ENCODE peak calls at places on chromosomes 4 and X, in nine cellular contexts. D is IMR-90; A is GM13976; K is effector memory CD4-positive, alpha-beta T cell; Z is dermis microvascular lymphatic vessel endothelial cell; R is hippocampal formation; I is glutamatergic neuron; L is AG08396; O is B cell. G is an unnamed sample.

GRCh38 chr4:2462218-2462991 is 6.5 kb upstream of the RNF4 start:
- DNase-seq in D (peak; percentile 76), A (peak; percentile 89), K (peak; percentile 52), Z (peak; percentile 48), R (peak; percentile 70), I (peak; percentile 84), L (peak; percentile 92), O (peak; percentile 57), G (peak; percentile 64)

GRCh38 chr4:82756061-82756460 is 42.5 kb downstream of the SCD5 start:
- DNase-seq in D (no peak), A (no peak), K (no peak), Z (no peak), R (no peak), I (no peak), L (no peak), O (no peak), G (no peak)

GRCh38 chr4:165207431-165208321 is at the start of gene KLHL2:
- DNase-seq in D (peak; percentile 74), A (peak; percentile 91), K (peak; percentile 58), Z (peak; percentile 42), R (peak; percentile 81), I (peak; percentile 84), L (peak; percentile 92), O (peak; percentile 79), G (peak; percentile 72)

GRCh38 chrX:130108647-130109428 is 1.5 kb downstream of the ELF4 start:
- DNase-seq in D (no peak), A (peak; percentile 72), K (no peak), Z (no peak), R (no peak), I (no peak), L (peak; percentile 43), O (peak; percentile 46), G (peak; percentile 18)

GRCh38 chr4:78645853-78646757 is 94.5 kb downstream of the ANXA3 start:
- DNase-seq in D (peak; percentile 96), A (no peak), K (no peak), Z (peak; percentile 88), R (peak; percentile 76), I (no peak), L (peak; percentile 58), O (no peak), G (peak; percentile 94)

GRCh38 chrX:124033821-124034220 is 72.3 kb downstream of the STAG2 start:
- DNase-seq in D (peak; percentile 61), A (no peak), K (no peak), Z (no peak), R (no peak), I (no peak), L (peak; percentile 2), O (no peak), G (no peak)

GRCh38 chr4:144399927-144400326 is 246.0 kb upstream of the HHIP start:
- DNase-seq in D (peak; percentile 55), A (no peak), K (no peak), Z (no peak), R (no peak), I (no peak), L (peak; percentile 5), O (no peak), G (peak; percentile 45)

GRCh38 chr4:128810331-128810870 is 901 bp downstream of the JADE1 start:
- DNase-seq in D (peak; percentile 46), A (peak; percentile 45), K (no peak), Z (peak; percentile 43), R (no peak), I (no peak), L (peak; percentile 44), O (no peak), G (no peak)

GRCh38 chr4:155999743-156000142 is 46.1 kb upstream of the CTSO start:
- DNase-seq in D (no peak), A (peak; percentile 22), K (no peak), Z (no peak), R (no peak), I (peak; percentile 84), L (peak; percentile 3), O (no peak), G (no peak)

GRCh38 chr4:112889619-112890294 is 159.7 kb upstream of the ANK2 start:
- DNase-seq in D (peak; percentile 6), A (no peak), K (no peak), Z (no peak), R (peak; percentile 67), I (no peak), L (no peak), O (no peak), G (peak; percentile 16)

GRCh38 chr4:99185581-99185980 is 33.5 kb downstream of the ADH6 start:
- DNase-seq in D (no peak), A (no peak), K (no peak), Z (no peak), R (no peak), I (no peak), L (no peak), O (no peak), G (no peak)

GRCh38 chr4:29277381-29277780 is 1442.8 kb upstream of the PCDH7 start:
- DNase-seq in D (peak; percentile 68), A (no peak), K (no peak), Z (no peak), R (no peak), I (no peak), L (no peak), O (no peak), G (no peak)

GRCh38 chr4:170051402-170051801 is 25.2 kb upstream of the MFAP3L start:
- DNase-seq in D (no peak), A (no peak), K (no peak), Z (no peak), R (no peak), I (no peak), L (no peak), O (no peak), G (no peak)

GRCh38 chrX:132665676-132666075 is 176.8 kb upstream of the MBNL3 start:
- DNase-seq in D (no peak), A (no peak), K (no peak), Z (no peak), R (peak; percentile 6), I (no peak), L (no peak), O (no peak), G (no peak)

GRCh38 chr4:33802578-33802977 is 2441.7 kb downstream of the ARAP2 start:
- DNase-seq in D (no peak), A (no peak), K (no peak), Z (no peak), R (no peak), I (no peak), L (no peak), O (no peak), G (no peak)

GRCh38 chr4:28062562-28062961 is 1201.9 kb downstream of the STIM2 start:
- DNase-seq in D (no peak), A (no peak), K (no peak), Z (no peak), R (no peak), I (no peak), L (no peak), O (no peak), G (no peak)

GRCh38 chr4:120977435-120977997 is 55.0 kb upstream of the PRDM5 start:
- DNase-seq in D (peak; percentile 70), A (peak; percentile 24), K (no peak), Z (peak; percentile 7), R (no peak), I (no peak), L (peak; percentile 50), O (no peak), G (peak; percentile 48)

GRCh38 chrX:154540897-154541535 is 5.6 kb downstream of the G6PD start:
- DNase-seq in D (no peak), A (no peak), K (no peak), Z (no peak), R (no peak), I (no peak), L (no peak), O (no peak), G (no peak)

GRCh38 chrX:41412261-41413167 is 34.6 kb upstream of the NYX start:
- DNase-seq in D (no peak), A (no peak), K (no peak), Z (peak; percentile 26), R (no peak), I (no peak), L (no peak), O (no peak), G (no peak)

GRCh38 chrX:87006561-87006960 is 511.0 kb upstream of the KLHL4 start:
- DNase-seq in D (no peak), A (no peak), K (no peak), Z (no peak), R (no peak), I (no peak), L (no peak), O (no peak), G (no peak)

GRCh38 chr4:74682567-74683359 is 111.6 kb downstream of the BTC start:
- DNase-seq in D (peak; percentile 95), A (no peak), K (no peak), Z (no peak), R (no peak), I (no peak), L (peak; percentile 56), O (no peak), G (peak; percentile 95)

GRCh38 chr4:3477750-3478430 is 14.8 kb downstream of the DOK7 start:
- DNase-seq in D (no peak), A (no peak), K (no peak), Z (no peak), R (no peak), I (peak; percentile 23), L (no peak), O (no peak), G (no peak)

GRCh38 chrX:133402042-133402453 is 13.2 kb downstream of the GPC4 start:
- DNase-seq in D (peak; percentile 23), A (no peak), K (no peak), Z (no peak), R (no peak), I (no peak), L (no peak), O (no peak), G (no peak)

GRCh38 chrX:40299028-40299479 is 201.3 kb upstream of the BCOR start:
- DNase-seq in D (no peak), A (no peak), K (no peak), Z (peak; percentile 1), R (no peak), I (peak; percentile 20), L (no peak), O (no peak), G (no peak)

GRCh38 chr4:24210332-24210902 is 320.6 kb upstream of the PPARGC1A start:
- DNase-seq in D (peak; percentile 96), A (no peak), K (no peak), Z (no peak), R (no peak), I (no peak), L (peak; percentile 49), O (no peak), G (no peak)

GRCh38 chr4:87557348-87557747 is 28.2 kb upstream of the SPARCL1 start:
- DNase-seq in D (no peak), A (no peak), K (no peak), Z (no peak), R (no peak), I (no peak), L (no peak), O (no peak), G (no peak)

GRCh38 chrX:8405631-8406030 is 59.0 kb upstream of the VCX3B start:
- DNase-seq in D (no peak), A (no peak), K (no peak), Z (no peak), R (no peak), I (no peak), L (no peak), O (no peak), G (no peak)

GRCh38 chr4:119209077-119209476 is 3.4 kb upstream of the USP53 start:
- DNase-seq in D (peak; percentile 96), A (peak; percentile 34), K (no peak), Z (no peak), R (no peak), I (no peak), L (peak; percentile 70), O (no peak), G (peak; percentile 86)

GRCh38 chrX:47174846-47175587 is 18.6 kb upstream of the UBA1 start:
- DNase-seq in D (no peak), A (no peak), K (no peak), Z (no peak), R (no peak), I (no peak), L (no peak), O (no peak), G (no peak)